ENCODE peak calls at places on chromosomes 4 and X, in ten cellular contexts. P, D, G, C, I, W, H, R, T and A are unnamed samples.

GRCh38 chr4:140237616-140238352 is 83.8 kb upstream of the MAML3 start:
- DNase-seq in T (no peak), H (no peak), R (peak), I (peak), D (peak), W (peak), P (peak), G (peak), C (peak), A (no peak)

GRCh38 chr4:45578874-45579273 is 545.0 kb downstream of the GABRG1 start:
- DNase-seq in G (no peak), T (no peak), C (no peak), H (no peak), I (no peak), R (no peak), W (no peak), P (no peak), D (no peak), A (no peak)

GRCh38 chr4:151659631-151660030 is 101.2 kb downstream of the GATB start:
- DNase-seq in T (no peak), R (no peak), D (no peak), I (no peak), W (no peak), H (no peak), G (no peak), C (no peak), P (no peak), A (no peak)

GRCh38 chr4:110518889-110519490 is 43.0 kb downstream of the ENPEP start:
- DNase-seq in P (no peak), T (peak), I (no peak), D (no peak), W (peak), R (peak), G (no peak), C (no peak), H (no peak), A (peak)

GRCh38 chr4:139625487-139625886 is 40.1 kb upstream of the MGST2 start:
- DNase-seq in H (no peak), D (no peak), P (no peak), G (no peak), W (no peak), T (no peak), C (no peak), I (no peak), R (no peak), A (no peak)

GRCh38 chr4:85028910-85029309 is 62.4 kb upstream of the WDFY3 start:
- DNase-seq in T (no peak), P (no peak), R (peak), D (no peak), C (no peak), W (no peak), G (no peak), I (no peak), H (no peak), A (peak)

GRCh38 chrX:1592128-1592862 is 891 bp downstream of the AKAP17A start:
- DNase-seq in C (peak), T (no peak), D (no peak), G (peak), R (peak), P (no peak), I (no peak), W (peak), H (no peak), A (no peak)

GRCh38 chr4:101081695-101082369 is 265.5 kb downstream of the PPP3CA start:
- DNase-seq in G (no peak), T (no peak), R (no peak), I (no peak), H (no peak), D (no peak), W (no peak), C (no peak), P (no peak), A (no peak)

GRCh38 chr4:106852416-106852815 is 183.7 kb downstream of the DKK2 start:
- DNase-seq in P (no peak), I (no peak), R (no peak), W (no peak), H (no peak), G (no peak), D (no peak), T (no peak), C (no peak), A (no peak)

GRCh38 chrX:41350976-41351569 is 17.1 kb downstream of the DDX3X start:
- DNase-seq in W (no peak), D (no peak), C (no peak), T (no peak), H (no peak), R (peak), I (no peak), P (no peak), G (no peak), A (no peak)

GRCh38 chr4:66016240-66016639 is 346.0 kb upstream of the EPHA5 start:
- DNase-seq in H (no peak), W (no peak), T (no peak), I (no peak), C (no peak), P (no peak), R (no peak), D (no peak), G (no peak), A (no peak)

GRCh38 chr4:30754021-30754420 is 33.9 kb downstream of the PCDH7 start:
- DNase-seq in W (no peak), P (no peak), T (no peak), I (no peak), H (peak), C (no peak), G (no peak), R (peak), D (no peak), A (peak)

GRCh38 chrX:48648299-48648698 is 35.3 kb upstream of the WAS start:
- DNase-seq in W (peak), I (no peak), R (peak), D (no peak), C (no peak), G (peak), H (no peak), P (peak), T (peak), A (no peak)

GRCh38 chrX:23694606-23695005 is 27.3 kb downstream of the PRDX4 start:
- DNase-seq in C (no peak), I (no peak), H (no peak), G (peak), R (peak), T (peak), D (peak), P (peak), W (peak), A (peak)

GRCh38 chrX:148501121-148502066 is 977 bp downstream of the AFF2 start:
- DNase-seq in P (peak), H (no peak), D (peak), C (peak), R (no peak), G (no peak), T (no peak), I (no peak), W (peak), A (no peak)

GRCh38 chr4:26320159-26320452 is 708 bp upstream of the RBPJ start:
- DNase-seq in I (no peak), T (peak), C (no peak), H (no peak), P (no peak), D (no peak), R (peak), G (peak), W (peak), A (peak)

GRCh38 chrX:130626521-130626920 is 224.7 kb downstream of the RBMX2 start:
- DNase-seq in W (no peak), I (no peak), C (no peak), H (no peak), G (no peak), D (no peak), R (peak), T (no peak), P (no peak), A (no peak)

GRCh38 chr4:155602351-155603140 is 64.1 kb upstream of the GUCY1A1 start:
- DNase-seq in G (no peak), W (no peak), D (no peak), T (no peak), R (no peak), H (no peak), P (no peak), I (no peak), C (no peak), A (peak)

GRCh38 chrX:15055146-15055930 is 182.1 kb downstream of the MOSPD2 start:
- DNase-seq in H (no peak), T (no peak), P (no peak), W (no peak), C (no peak), R (peak), G (no peak), D (no peak), I (no peak), A (peak)

GRCh38 chr4:11585506-11585905 is 156.8 kb upstream of the HS3ST1 start:
- DNase-seq in H (peak), P (no peak), D (no peak), I (no peak), C (no peak), G (no peak), W (no peak), R (no peak), T (no peak), A (peak)

GRCh38 chrX:39613508-39613921 is 484.2 kb downstream of the BCOR start:
- DNase-seq in I (peak), D (peak), W (peak), H (no peak), R (no peak), T (no peak), P (peak), C (no peak), G (peak), A (no peak)

GRCh38 chr4:138537739-138538138 is 295.6 kb upstream of the SLC7A11 start:
- DNase-seq in G (no peak), W (no peak), T (no peak), R (peak), P (no peak), I (no peak), D (no peak), C (no peak), H (no peak), A (no peak)

GRCh38 chr4:143437937-143438336 is 75.6 kb upstream of the SMARCA5 start:
- DNase-seq in I (no peak), W (no peak), D (no peak), C (no peak), T (no peak), H (no peak), R (no peak), G (no peak), P (no peak), A (no peak)

GRCh38 chrX:72712094-72712755 is 1.9 kb downstream of the PHKA1 start:
- DNase-seq in H (no peak), P (no peak), W (no peak), I (no peak), G (no peak), C (no peak), D (no peak), T (no peak), R (peak), A (no peak)

GRCh38 chr4:15400911-15401671 is 26.7 kb upstream of the C1QTNF7 start:
- DNase-seq in W (no peak), T (no peak), R (peak), G (peak), D (peak), H (peak), C (no peak), I (no peak), P (peak), A (no peak)

GRCh38 chr4:153205757-153206156 is 1.5 kb downstream of the TRIM2 start:
- DNase-seq in I (no peak), R (no peak), H (peak), T (no peak), C (no peak), D (no peak), W (no peak), G (no peak), P (no peak), A (peak)

GRCh38 chr4:8155048-8155447 is 3.6 kb downstream of the ABLIM2 start:
- DNase-seq in D (no peak), I (no peak), C (no peak), W (no peak), T (no peak), P (no peak), G (no peak), R (peak), H (no peak), A (no peak)

GRCh38 chr4:179797718-179798117 is 2355.5 kb upstream of the AGA start:
- DNase-seq in G (no peak), D (no peak), R (no peak), W (no peak), P (no peak), I (no peak), T (no peak), C (no peak), H (no peak), A (no peak)

GRCh38 chrX:36640232-36640631 is 367.9 kb upstream of the FAM47C start:
- DNase-seq in W (no peak), R (no peak), H (no peak), T (no peak), D (no peak), P (no peak), I (no peak), C (no peak), G (no peak), A (no peak)

GRCh38 chrX:35886135-35886534 is 33.4 kb upstream of the CFAP47 start:
- DNase-seq in G (no peak), R (no peak), C (no peak), W (no peak), I (no peak), D (no peak), P (no peak), H (no peak), T (no peak), A (no peak)

GRCh38 chrX:138756234-138756633 is 44.7 kb upstream of the FGF13 start:
- DNase-seq in R (no peak), I (no peak), W (no peak), H (no peak), T (no peak), P (peak), C (no peak), G (peak), D (peak), A (no peak)

GRCh38 chrX:108299101-108299591 is 139.1 kb downstream of the COL4A6 start:
- DNase-seq in H (no peak), G (peak), T (no peak), D (no peak), W (no peak), R (peak), P (no peak), C (no peak), I (no peak), A (peak)

GRCh38 chrX:120549483-120550452 is 11.0 kb downstream of the CUL4B start:
- DNase-seq in G (no peak), W (no peak), R (peak), P (no peak), I (no peak), T (no peak), C (no peak), D (no peak), H (peak), A (peak)

GRCh38 chr4:17561195-17561909 is 15.6 kb upstream of the LAP3 start:
- DNase-seq in H (peak), T (no peak), D (no peak), G (no peak), C (no peak), I (no peak), P (no peak), R (peak), W (no peak), A (peak)

GRCh38 chrX:22383988-22384387 is 111.3 kb downstream of the CBLL2 start:
- DNase-seq in T (no peak), I (no peak), R (no peak), C (no peak), P (no peak), W (no peak), D (no peak), G (no peak), H (no peak), A (no peak)

GRCh38 chr4:188986271-188986689 is 847.0 kb downstream of the TRIML1 start:
- DNase-seq in T (no peak), D (no peak), I (no peak), H (peak), C (no peak), G (no peak), R (peak), W (no peak), P (no peak), A (peak)

GRCh38 chr4:185817403-185817818 is 5.4 kb upstream of the SORBS2 start:
- DNase-seq in D (peak), P (peak), G (no peak), R (no peak), I (peak), H (no peak), W (no peak), T (no peak), C (no peak), A (no peak)

GRCh38 chr4:81465668-81466357 is 5.9 kb downstream of the RASGEF1B start:
- DNase-seq in D (no peak), H (no peak), C (no peak), W (no peak), T (no peak), I (no peak), R (no peak), G (no peak), P (no peak), A (no peak)

GRCh38 chr4:2804973-2805501 is 12.2 kb downstream of the SH3BP2 start:
- DNase-seq in P (peak), W (no peak), H (no peak), C (no peak), I (no peak), D (peak), T (no peak), G (no peak), R (no peak), A (no peak)

GRCh38 chr4:2803624-2804448 is 11.0 kb downstream of the SH3BP2 start:
- DNase-seq in R (no peak), W (no peak), C (no peak), P (peak), D (peak), G (no peak), I (no peak), H (peak), T (no peak), A (no peak)

GRCh38 chr4:2805712-2806391 is 13.0 kb downstream of the SH3BP2 start:
- DNase-seq in I (no peak), C (no peak), W (no peak), T (no peak), P (peak), H (no peak), D (peak), R (no peak), G (no peak), A (no peak)

GRCh38 chr4:2802618-2803531 is 10.0 kb downstream of the SH3BP2 start:
- DNase-seq in P (peak), D (peak), C (no peak), R (no peak), G (no peak), I (no peak), H (no peak), T (no peak), W (no peak), A (no peak)

DNA sequence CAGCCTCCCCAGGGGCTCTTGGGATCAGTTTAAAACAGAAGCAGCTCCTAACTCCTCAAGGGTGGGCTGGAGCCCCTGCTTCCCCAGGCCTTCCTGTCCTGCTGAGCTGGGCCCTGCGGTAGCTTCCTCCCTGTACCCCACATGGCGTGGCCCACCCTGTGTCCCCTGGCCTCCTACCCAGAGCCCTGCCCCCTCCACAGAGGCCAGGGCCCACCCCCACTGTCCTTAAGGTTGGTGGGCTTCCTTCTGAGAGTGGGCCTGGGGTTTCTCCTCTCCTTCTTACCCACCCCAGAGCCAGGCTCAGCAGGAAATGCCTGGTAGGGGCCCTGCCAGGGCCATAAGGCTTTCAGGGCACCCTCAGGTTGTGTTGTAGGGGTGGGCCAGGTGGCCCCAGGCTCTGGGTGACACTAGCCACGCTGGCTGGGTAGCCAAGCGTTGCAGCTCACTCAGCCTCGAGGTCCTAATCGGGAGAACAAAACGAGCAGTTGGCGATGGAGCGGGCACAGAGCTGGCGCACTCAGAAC is 11.6 kb downstream of the SH3BP2 start:
- DNase-seq in D (peak), C (no peak), I (no peak), P (peak), H (no peak), T (no peak), G (no peak), W (no peak), R (no peak), A (no peak)
- H3K27ac ChIP-seq in D (peak), C (no peak), I (peak), P (no peak), H (no peak), T (no peak), G (no peak), W (no peak), R (no peak), A (no peak)

DNA sequence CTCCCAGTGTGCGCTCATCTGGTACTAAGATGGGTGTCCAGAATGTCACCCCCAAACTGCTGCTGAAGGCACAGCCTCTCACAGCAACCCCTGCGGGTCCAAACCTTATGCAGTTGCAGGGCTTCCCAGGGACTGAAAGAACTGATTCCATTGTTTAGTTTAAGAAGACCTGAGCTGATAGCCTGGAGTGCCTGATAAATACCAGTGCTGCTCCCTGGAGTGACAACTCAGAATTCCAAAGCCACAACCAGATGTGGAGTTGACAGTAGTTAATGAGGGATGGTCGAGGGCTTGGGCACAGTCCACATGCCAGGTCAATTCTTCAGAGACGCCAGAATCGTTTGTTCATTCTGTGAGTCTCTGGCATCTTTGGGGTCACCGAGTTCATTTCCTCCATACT is 71.2 kb downstream of the LNX1 start:
- DNase-seq in I (no peak), G (no peak), R (no peak), C (no peak), D (no peak), P (no peak), H (no peak), W (no peak), T (no peak), A (no peak)
- H3K27ac ChIP-seq in I (no peak), G (no peak), R (no peak), C (no peak), D (no peak), P (no peak), H (no peak), W (no peak), T (no peak), A (no peak)

GRCh38 chr4:104494161-104494560 is 533 bp downstream of the CXXC4 start:
- DNase-seq in T (no peak), G (no peak), I (no peak), P (no peak), C (no peak), H (no peak), D (no peak), R (no peak), W (no peak), A (no peak)
- H3K27ac ChIP-seq in T (no peak), G (peak), I (peak), P (peak), C (peak), H (no peak), D (no peak), R (no peak), W (no peak), A (no peak)

DNA sequence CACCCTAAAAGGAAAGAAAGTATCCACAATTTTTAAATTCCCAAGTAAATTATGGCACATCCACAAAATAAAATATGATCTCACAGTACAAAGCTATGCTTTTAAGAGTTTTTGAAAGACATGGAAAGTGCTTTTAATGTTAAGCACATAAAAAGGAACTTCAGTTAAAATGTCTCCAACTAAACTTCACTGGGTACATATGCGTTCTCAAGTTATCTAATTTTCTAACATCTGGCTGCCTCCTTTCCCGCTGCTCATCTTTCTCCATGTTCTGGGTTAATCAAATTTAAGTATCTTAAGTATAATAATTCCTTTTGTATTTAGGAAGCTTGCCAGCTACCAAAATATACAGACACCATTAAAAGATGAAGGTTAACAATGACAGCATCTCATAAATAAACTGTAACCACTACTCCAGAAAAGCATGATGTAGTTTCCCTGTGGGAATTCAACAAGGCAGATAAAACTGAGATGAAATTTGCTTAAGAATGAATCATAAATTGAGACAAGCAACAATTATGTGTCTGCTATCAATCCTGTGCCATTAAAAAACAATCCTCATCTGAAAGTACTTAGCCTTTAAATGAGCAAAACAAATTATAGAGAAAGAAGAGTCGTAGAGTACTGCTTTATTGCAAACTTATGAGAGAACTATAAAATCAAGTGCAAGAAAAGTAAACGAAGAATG is 25.1 kb downstream of the PRSS12 start:
- DNase-seq in P (no peak), C (no peak), D (no peak), G (no peak), T (no peak), I (no peak), R (peak), H (no peak), W (no peak), A (no peak)
- H3K27ac ChIP-seq in P (no peak), C (no peak), D (no peak), G (no peak), T (no peak), I (no peak), R (no peak), H (no peak), W (no peak), A (no peak)